ENCODE peak calls at places on chromosomes 5 and 9, in ten cellular contexts. O is stomach; P is brain microvascular endothelial cell; B is GM23338; T is effector memory CD4-positive, alpha-beta T cell; Y is NT2/D1; W is neural progenitor cell; J is heart right ventricle; L is foreskin fibroblast; F is CD8-positive, alpha-beta memory T cell. A is an unnamed sample.

GRCh38 chr9:35070823-35071813 is 1.3 kb downstream of the VCP start:
- DNase-seq in O (peak), P (peak), B (no peak), T (peak), Y (no peak), W (peak), J (peak), L (no peak), F (no peak), A (no peak)

GRCh38 chr5:9928266-9928750 is 298.2 kb upstream of the TAS2R1 start:
- DNase-seq in O (no peak), P (no peak), B (no peak), T (no peak), Y (no peak), W (no peak), J (no peak), L (no peak), F (no peak), A (no peak)

GRCh38 chr9:121945849-121946248 is 147.3 kb downstream of the TTLL11 start:
- DNase-seq in O (no peak), P (peak), B (no peak), T (no peak), Y (no peak), W (no peak), J (no peak), L (peak), F (no peak), A (peak)

GRCh38 chr5:113939959-113940358 is 421.9 kb upstream of the KCNN2 start:
- DNase-seq in O (no peak), P (no peak), B (no peak), T (no peak), Y (no peak), W (no peak), J (no peak), L (no peak), F (no peak), A (no peak)

GRCh38 chr5:132419517-132420468 is 50.3 kb downstream of the SLC22A5 start:
- DNase-seq in O (peak), P (peak), B (peak), T (peak), Y (peak), W (peak), J (peak), L (peak), F (peak), A (peak)

GRCh38 chr9:118809160-118809625 is 560.0 kb downstream of the BRINP1 start:
- DNase-seq in O (no peak), P (no peak), B (peak), T (no peak), Y (no peak), W (peak), J (no peak), L (no peak), F (no peak), A (no peak)

GRCh38 chr5:73436535-73437125 is 11.9 kb downstream of the FOXD1 start:
- DNase-seq in O (no peak), P (no peak), B (peak), T (no peak), Y (no peak), W (no peak), J (no peak), L (no peak), F (no peak), A (no peak)

GRCh38 chr5:96629774-96630173 is 32.4 kb upstream of the CAST start:
- DNase-seq in O (peak), P (peak), B (no peak), T (no peak), Y (no peak), W (peak), J (no peak), L (peak), F (no peak), A (peak)

GRCh38 chr9:76697554-76697953 is 66.7 kb upstream of the PCA3 start:
- DNase-seq in O (no peak), P (no peak), B (no peak), T (no peak), Y (no peak), W (no peak), J (no peak), L (no peak), F (no peak), A (no peak)

GRCh38 chr9:131382850-131383729 is 10.8 kb upstream of the PRRC2B start:
- DNase-seq in O (peak), P (peak), B (peak), T (no peak), Y (peak), W (peak), J (peak), L (peak), F (no peak), A (peak)

GRCh38 chr9:94906713-94907112 is 180.2 kb downstream of the AOPEP start:
- DNase-seq in O (no peak), P (no peak), B (no peak), T (no peak), Y (no peak), W (no peak), J (peak), L (no peak), F (no peak), A (no peak)

GRCh38 chr9:95648225-95648624 is 131.5 kb upstream of the PTCH1 start:
- DNase-seq in O (no peak), P (no peak), B (peak), T (no peak), Y (no peak), W (no peak), J (no peak), L (no peak), F (no peak), A (no peak)

GRCh38 chr5:40906351-40906751 is 2.9 kb upstream of the C7 start:
- DNase-seq in O (no peak), P (no peak), B (no peak), T (no peak), Y (no peak), W (no peak), J (no peak), L (no peak), F (no peak), A (no peak)

GRCh38 chr9:120876842-120877240 is at the start of gene PHF19:
- DNase-seq in O (no peak), P (no peak), B (peak), T (no peak), Y (no peak), W (peak), J (peak), L (peak), F (no peak), A (peak)

GRCh38 chr9:71793386-71794105 is 25.2 kb upstream of the CEMIP2 start:
- DNase-seq in O (no peak), P (peak), B (peak), T (no peak), Y (peak), W (peak), J (no peak), L (no peak), F (no peak), A (peak)

GRCh38 chr5:110879675-110880074 is 140.9 kb downstream of the SLC25A46 start:
- DNase-seq in O (no peak), P (no peak), B (no peak), T (no peak), Y (no peak), W (no peak), J (no peak), L (no peak), F (no peak), A (no peak)

GRCh38 chr5:105903069-105903468 is 1767.7 kb downstream of the EFNA5 start:
- DNase-seq in O (no peak), P (peak), B (no peak), T (no peak), Y (no peak), W (no peak), J (no peak), L (peak), F (no peak), A (no peak)

GRCh38 chr9:131627846-131628820 is 82.8 kb downstream of the PRRT1B start:
- DNase-seq in O (peak), P (peak), B (no peak), T (peak), Y (no peak), W (no peak), J (no peak), L (no peak), F (peak), A (no peak)

GRCh38 chr5:24183941-24184340 is 460.8 kb downstream of the CDH10 start:
- DNase-seq in O (no peak), P (no peak), B (no peak), T (no peak), Y (no peak), W (no peak), J (no peak), L (no peak), F (no peak), A (no peak)

DNA sequence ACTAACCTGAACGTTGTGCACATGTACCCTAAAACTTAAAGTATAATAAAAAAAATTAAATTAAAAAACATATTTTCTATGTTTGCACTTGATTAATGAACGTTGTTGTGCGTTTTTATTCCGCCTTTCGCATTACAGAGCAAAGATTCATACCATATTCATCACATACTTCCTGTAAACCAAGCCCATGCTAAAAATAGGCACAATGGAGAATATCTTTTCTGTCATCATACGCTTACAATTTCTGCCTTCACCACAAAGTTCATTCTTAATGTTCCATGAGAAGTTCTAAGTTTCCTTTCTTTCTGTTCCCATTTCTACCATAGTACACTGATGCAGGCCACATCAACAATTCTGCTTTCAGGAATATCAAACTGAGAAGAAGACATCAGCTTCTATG is 456.6 kb downstream of the CDH10 start:
- DNase-seq in O (no peak), P (no peak), B (no peak), T (no peak), Y (no peak), W (no peak), J (no peak), L (no peak), F (no peak), A (no peak)
- H3K4me3 ChIP-seq in O (no peak), P (no peak), B (no peak), T (no peak), Y (no peak), W (no peak), J (no peak), L (no peak), F (no peak), A (no peak)

GRCh38 chr5:140228364-140228837 is 53.4 kb downstream of the CYSTM1 start:
- DNase-seq in O (peak), P (no peak), B (no peak), T (no peak), Y (no peak), W (no peak), J (no peak), L (no peak), F (no peak), A (no peak)
- H3K4me3 ChIP-seq in O (no peak), P (no peak), B (no peak), T (no peak), Y (no peak), W (no peak), J (no peak), L (no peak), F (no peak), A (no peak)

GRCh38 chr9:127919253-127919815 is 2.5 kb upstream of the ST6GALNAC4 start:
- DNase-seq in O (peak), P (peak), B (no peak), T (no peak), Y (no peak), W (no peak), J (peak), L (peak), F (no peak), A (peak)

GRCh38 chr9:127915801-127916664 is 808 bp downstream of the ST6GALNAC4 start:
- DNase-seq in O (no peak), P (no peak), B (no peak), T (no peak), Y (no peak), W (no peak), J (no peak), L (no peak), F (peak), A (no peak)

GRCh38 chr9:127916665-127917581 is at the start of gene ST6GALNAC4:
- DNase-seq in O (peak), P (peak), B (peak), T (peak), Y (peak), W (peak), J (peak), L (peak), F (peak), A (peak)

GRCh38 chr9:127918201-127919107 is 1.6 kb upstream of the ST6GALNAC4 start:
- DNase-seq in O (no peak), P (no peak), B (peak), T (no peak), Y (no peak), W (peak), J (no peak), L (no peak), F (no peak), A (peak)

DNA sequence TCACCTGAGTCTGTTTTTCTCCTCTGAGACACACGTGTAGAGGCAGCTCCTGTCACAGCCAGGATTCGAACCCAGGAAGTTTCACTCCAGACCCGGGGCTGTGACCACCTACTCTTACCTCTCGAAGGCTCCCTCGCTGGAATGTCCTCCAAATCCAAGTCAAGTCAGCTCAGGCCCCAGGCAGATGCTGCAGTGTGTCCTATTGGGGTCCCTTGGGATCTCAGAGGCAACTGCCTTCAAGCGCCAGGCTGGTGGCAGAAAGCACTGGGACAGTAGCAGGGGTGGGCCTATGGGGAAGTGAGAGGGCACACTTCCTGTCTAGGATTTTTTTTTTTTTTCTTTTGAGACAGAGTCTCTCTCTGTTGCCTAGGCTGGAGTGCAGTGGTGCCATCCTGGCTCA is 762 bp upstream of the ST6GALNAC4 start:
- DNase-seq in O (no peak), P (no peak), B (no peak), T (no peak), Y (no peak), W (no peak), J (no peak), L (no peak), F (no peak), A (no peak)
- H3K4me3 ChIP-seq in O (peak), P (no peak), B (no peak), T (peak), Y (no peak), W (no peak), J (peak), L (no peak), F (peak), A (no peak)

GRCh38 chr5:148827723-148828122 is 1.3 kb downstream of the ADRB2 start:
- DNase-seq in O (no peak), P (no peak), B (no peak), T (no peak), Y (no peak), W (no peak), J (no peak), L (no peak), F (no peak), A (no peak)

GRCh38 chr5:148828461-148829247 is 2.2 kb downstream of the ADRB2 start:
- DNase-seq in O (no peak), P (no peak), B (no peak), T (no peak), Y (no peak), W (no peak), J (no peak), L (no peak), F (no peak), A (no peak)

GRCh38 chr5:148830220-148830619 is 3.8 kb downstream of the ADRB2 start:
- DNase-seq in O (no peak), P (no peak), B (no peak), T (no peak), Y (no peak), W (no peak), J (no peak), L (no peak), F (no peak), A (no peak)

GRCh38 chr5:148829734-148830133 is 3.3 kb downstream of the ADRB2 start:
- DNase-seq in O (no peak), P (no peak), B (no peak), T (no peak), Y (no peak), W (no peak), J (no peak), L (no peak), F (no peak), A (peak)

GRCh38 chr5:148829248-148829594 is 2.8 kb downstream of the ADRB2 start:
- DNase-seq in O (no peak), P (no peak), B (no peak), T (no peak), Y (no peak), W (no peak), J (no peak), L (no peak), F (no peak), A (no peak)
- H3K4me3 ChIP-seq in O (peak), P (no peak), B (no peak), T (peak), Y (no peak), W (no peak), J (peak), L (no peak), F (peak), A (peak)

DNA sequence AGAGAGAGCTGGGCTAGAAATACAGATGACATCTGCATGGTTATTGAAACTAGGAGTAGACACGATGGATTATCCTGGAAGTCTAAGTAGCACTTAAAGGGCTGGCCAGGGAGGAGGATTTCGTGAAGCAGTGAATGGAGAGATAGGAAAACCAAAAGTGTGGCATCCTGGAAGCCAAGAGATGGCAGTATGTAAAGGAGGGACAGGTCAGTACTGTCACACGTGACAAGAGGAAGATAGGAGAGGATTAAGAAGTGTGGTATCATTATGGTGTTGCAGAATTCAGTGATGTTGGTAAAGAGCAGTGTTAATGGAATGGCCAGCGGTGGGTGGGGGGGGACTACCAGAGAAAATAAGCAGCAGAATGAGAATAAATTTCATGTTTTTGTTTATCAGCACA is 11.7 kb downstream of the RAD23B start:
- DNase-seq in O (no peak), P (no peak), B (no peak), T (no peak), Y (no peak), W (no peak), J (no peak), L (no peak), F (no peak), A (no peak)
- H3K4me3 ChIP-seq in O (no peak), P (no peak), B (no peak), T (no peak), Y (no peak), W (no peak), J (no peak), L (no peak), F (no peak), A (no peak)

GRCh38 chr5:172985596-172985995 is 2.0 kb downstream of the ATP6V0E1 start:
- DNase-seq in O (no peak), P (no peak), B (no peak), T (no peak), Y (no peak), W (no peak), J (no peak), L (no peak), F (no peak), A (no peak)
- H3K4me3 ChIP-seq in O (no peak), P (no peak), B (no peak), T (no peak), Y (no peak), W (peak), J (no peak), L (peak), F (no peak), A (no peak)

GRCh38 chr9:125646222-125647100 is 60.5 kb downstream of the MAPKAP1 start:
- DNase-seq in O (no peak), P (no peak), B (no peak), T (no peak), Y (no peak), W (no peak), J (no peak), L (no peak), F (no peak), A (no peak)
- H3K4me3 ChIP-seq in O (no peak), P (no peak), B (no peak), T (peak), Y (no peak), W (no peak), J (peak), L (peak), F (peak), A (peak)

DNA sequence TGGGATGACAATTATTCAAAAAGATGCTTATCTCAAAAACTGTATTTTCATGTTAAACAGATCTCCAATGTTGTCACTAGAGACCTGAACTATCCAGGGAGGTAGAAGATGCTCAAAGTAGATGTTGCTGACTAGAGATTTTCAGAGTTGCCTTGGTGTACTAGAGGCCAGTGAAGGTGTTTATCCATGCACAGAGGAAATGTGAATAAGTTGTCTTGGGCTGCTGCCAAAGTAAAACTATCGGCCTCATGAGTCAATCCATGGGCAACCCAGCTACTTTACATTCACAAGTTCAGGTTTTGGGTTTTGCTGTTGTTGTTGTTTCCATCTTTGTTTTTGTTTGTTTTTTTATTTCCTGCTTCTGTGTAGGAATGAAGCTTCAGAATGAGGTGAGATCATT is 141.1 kb upstream of the RANBP3L start:
- DNase-seq in O (peak), P (peak), B (no peak), T (no peak), Y (no peak), W (no peak), J (no peak), L (no peak), F (no peak), A (peak)
- H3K4me3 ChIP-seq in O (no peak), P (no peak), B (no peak), T (no peak), Y (no peak), W (no peak), J (no peak), L (no peak), F (no peak), A (no peak)

GRCh38 chr9:137199411-137200121 is 975 bp downstream of the TPRN start:
- DNase-seq in O (no peak), P (no peak), B (peak), T (no peak), Y (no peak), W (peak), J (no peak), L (no peak), F (no peak), A (no peak)

GRCh38 chr9:137198051-137198747 is 2.3 kb downstream of the TPRN start:
- DNase-seq in O (peak), P (no peak), B (no peak), T (no peak), Y (no peak), W (no peak), J (no peak), L (no peak), F (no peak), A (no peak)

GRCh38 chr9:137200311-137201204 is at the start of gene TPRN:
- DNase-seq in O (peak), P (peak), B (peak), T (peak), Y (peak), W (peak), J (peak), L (peak), F (peak), A (peak)

GRCh38 chr9:137201205-137201868 is 796 bp upstream of the TPRN start:
- DNase-seq in O (no peak), P (no peak), B (peak), T (no peak), Y (no peak), W (peak), J (no peak), L (no peak), F (no peak), A (no peak)

GRCh38 chr9:137198748-137199276 is 1.7 kb downstream of the TPRN start:
- DNase-seq in O (peak), P (no peak), B (no peak), T (no peak), Y (no peak), W (no peak), J (no peak), L (no peak), F (no peak), A (no peak)
- H3K4me3 ChIP-seq in O (peak), P (peak), B (peak), T (no peak), Y (peak), W (no peak), J (peak), L (peak), F (no peak), A (no peak)

DNA sequence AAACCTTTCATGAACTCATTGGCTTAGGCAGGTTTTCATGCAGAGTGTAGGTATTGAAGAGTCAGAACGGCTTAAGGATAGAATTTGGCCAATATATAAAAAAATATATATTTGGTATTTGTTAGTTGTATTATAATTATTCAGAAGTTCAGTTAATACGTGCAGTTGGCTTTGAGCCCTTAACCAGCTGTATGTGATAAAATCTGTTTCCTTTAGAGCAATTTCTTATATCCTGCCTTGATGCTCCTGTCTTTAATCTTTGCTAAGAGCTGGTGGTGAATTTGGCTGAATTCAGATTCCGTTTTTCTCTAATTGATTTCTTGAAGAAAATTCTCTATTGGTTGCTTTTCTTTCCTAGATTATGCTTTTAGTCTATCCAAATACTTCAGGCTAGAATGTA is 3.7 kb downstream of the ANXA1 start:
- DNase-seq in O (no peak), P (no peak), B (no peak), T (no peak), Y (no peak), W (no peak), J (no peak), L (no peak), F (peak), A (no peak)
- H3K4me3 ChIP-seq in O (no peak), P (no peak), B (no peak), T (peak), Y (no peak), W (no peak), J (peak), L (peak), F (peak), A (peak)

A was measured in MG63.